ENCODE peak calls at places on chromosomes 4 and X, in five cellular contexts. D, I, F, S and Z are unnamed samples.
A peak's percentile ranks its signal among the peaks of the same experiment; 100 is the strongest.

GRCh38 chrX:15143050-15143824 is 126.6 kb downstream of the ASB9 start:
- DNase-seq in F (peak; percentile 46), D (peak; percentile 55), I (peak; percentile 57), S (peak; percentile 47), Z (peak; percentile 70)

GRCh38 chrX:107348051-107348450 is 101.4 kb upstream of the FRMPD3 start:
- DNase-seq in F (no peak), I (no peak), S (no peak), D (no peak), Z (no peak)

GRCh38 chr4:87058272-87059073 is 123.7 kb downstream of the AFF1 start:
- DNase-seq in D (peak; percentile 76), I (peak; percentile 32), F (no peak), S (peak; percentile 57), Z (peak; percentile 39)

GRCh38 chr4:3851211-3851610 is 85.0 kb downstream of the ADRA2C start:
- DNase-seq in I (peak; percentile 83), S (no peak), F (no peak), D (no peak), Z (no peak)

GRCh38 chrX:1488141-1488540 is 35.4 kb upstream of the ASMTL start:
- DNase-seq in F (no peak), S (no peak), D (no peak), I (no peak), Z (no peak)

GRCh38 chr4:110032603-110033002 is 119.9 kb downstream of the EGF start:
- DNase-seq in S (no peak), F (peak; percentile 16), D (no peak), I (no peak), Z (no peak)

GRCh38 chr4:105248613-105249012 is 101.9 kb downstream of the TET2 start:
- DNase-seq in S (no peak), D (no peak), I (no peak), F (no peak), Z (no peak)

GRCh38 chr4:145830699-145831098 is 107.9 kb downstream of the ZNF827 start:
- DNase-seq in I (no peak), F (no peak), D (no peak), S (no peak), Z (no peak)

GRCh38 chr4:142473218-142473959 is 372.7 kb downstream of the INPP4B start:
- DNase-seq in I (no peak), D (peak; percentile 79), F (peak; percentile 55), S (no peak), Z (no peak)

GRCh38 chr4:145216532-145216931 is 36.1 kb upstream of the OTUD4 start:
- DNase-seq in S (no peak), D (peak; percentile 41), F (peak; percentile 60), I (peak; percentile 57), Z (no peak)

GRCh38 chr4:134747108-134747805 is 545.7 kb upstream of the PABPC4L start:
- DNase-seq in S (no peak), I (no peak), F (no peak), D (no peak), Z (peak; percentile 47)

GRCh38 chrX:24961809-24962208 is 54.0 kb downstream of the ARX start:
- DNase-seq in S (no peak), I (no peak), F (no peak), D (no peak), Z (no peak)

GRCh38 chr4:103306870-103307345 is 108.8 kb upstream of the CENPE start:
- DNase-seq in S (peak; percentile 76), I (no peak), F (no peak), D (peak; percentile 83), Z (peak; percentile 82)

GRCh38 chr4:136927172-136927571 is 605.1 kb downstream of the PCDH18 start:
- DNase-seq in I (no peak), S (no peak), F (peak; percentile 65), D (no peak), Z (no peak)

GRCh38 chrX:7334253-7334935 is 186.4 kb upstream of the PUDP start:
- DNase-seq in S (no peak), F (peak; percentile 80), I (peak; percentile 81), D (no peak), Z (no peak)

GRCh38 chrX:12985336-12985735 is 10.4 kb downstream of the TMSB4X start:
- DNase-seq in F (no peak), S (no peak), I (no peak), D (no peak), Z (no peak)

GRCh38 chrX:1609311-1609710 is 5.5 kb upstream of the ASMT start:
- DNase-seq in S (no peak), D (no peak), F (no peak), I (no peak), Z (no peak)

GRCh38 chr4:147104768-147105167 is 159.1 kb upstream of the TTC29 start:
- DNase-seq in S (no peak), I (no peak), D (no peak), F (no peak), Z (no peak)

GRCh38 chr4:41622816-41623215 is 84.9 kb downstream of the LIMCH1 start:
- DNase-seq in I (no peak), S (peak; percentile 75), D (no peak), F (no peak), Z (no peak)

GRCh38 chr4:147617841-147618421 is 734 bp downstream of the TMEM184C start:
- DNase-seq in F (no peak), I (no peak), D (peak; percentile 26), S (no peak), Z (no peak)

GRCh38 chr4:25440478-25441030 is 63.5 kb downstream of the ANAPC4 start:
- DNase-seq in S (peak; percentile 47), F (no peak), D (no peak), I (no peak), Z (no peak)

GRCh38 chr4:119498520-119498919 is 130.1 kb downstream of the PDE5A start:
- DNase-seq in S (no peak), F (peak; percentile 32), D (no peak), I (no peak), Z (peak; percentile 8)

GRCh38 chr4:2745981-2746806 is 9.9 kb downstream of the TNIP2 start:
- DNase-seq in S (no peak), D (no peak), F (peak; percentile 82), I (peak; percentile 62), Z (peak; percentile 68)

GRCh38 chrX:118654331-118654730 is 73.1 kb upstream of the IL13RA1 start:
- DNase-seq in S (no peak), F (no peak), I (no peak), D (no peak), Z (no peak)

GRCh38 chrX:109732319-109732779 is 708 bp downstream of the ACSL4 start:
- DNase-seq in F (peak; percentile 77), D (no peak), S (no peak), I (peak; percentile 63), Z (peak; percentile 8)

GRCh38 chr4:173424899-173425805 is 26.2 kb upstream of the SCRG1 start:
- DNase-seq in I (peak; percentile 83), S (no peak), F (peak; percentile 87), D (no peak), Z (no peak)

GRCh38 chr4:84681488-84682274 is 98.8 kb downstream of the CDS1 start:
- DNase-seq in D (peak; percentile 60), I (peak; percentile 67), F (peak; percentile 69), S (no peak), Z (peak; percentile 32)

GRCh38 chrX:110403436-110403835 is 44.8 kb downstream of the RTL9 start:
- DNase-seq in I (peak; percentile 14), D (no peak), S (no peak), F (no peak), Z (no peak)

GRCh38 chr4:182944484-182945227 is 27.5 kb upstream of the DCTD start:
- DNase-seq in I (no peak), D (no peak), S (no peak), F (no peak), Z (no peak)

GRCh38 chr4:133776503-133776902 is 425.1 kb downstream of the PABPC4L start:
- DNase-seq in I (no peak), S (no peak), F (no peak), D (no peak), Z (no peak)

GRCh38 chrX:1393871-1394615 is 2.1 kb upstream of the SLC25A6 start:
- DNase-seq in I (no peak), S (peak; percentile 16), D (no peak), F (no peak), Z (no peak)

GRCh38 chr4:140497776-140498636 is at the start of gene MGAT4D:
- DNase-seq in I (peak; percentile 19), S (no peak), F (no peak), D (no peak), Z (peak; percentile 26)

GRCh38 chr4:87521757-87522374 is 7.3 kb downstream of the SPARCL1 start:
- DNase-seq in F (peak; percentile 62), D (peak; percentile 13), S (no peak), I (peak; percentile 45), Z (peak; percentile 16)

GRCh38 chr4:15729910-15730533 is 27.2 kb downstream of the BST1 start:
- DNase-seq in I (peak; percentile 61), S (no peak), F (peak; percentile 64), D (peak; percentile 54), Z (peak; percentile 63)

GRCh38 chr4:78432896-78433295 is 118.7 kb upstream of the ANXA3 start:
- DNase-seq in D (no peak), F (peak; percentile 22), I (peak; percentile 75), S (no peak), Z (peak; percentile 30)

GRCh38 chr4:184668096-184668495 is 18.6 kb downstream of the PRIMPOL start:
- DNase-seq in I (no peak), D (no peak), S (no peak), F (no peak), Z (no peak)

GRCh38 chr4:88283661-88284377 is 542 bp downstream of the PPM1K start:
- DNase-seq in I (peak; percentile 81), F (no peak), S (peak; percentile 60), D (peak; percentile 64), Z (peak; percentile 79)